ENCODE peak calls at places on chromosomes 16 and 17, in eight cellular contexts. One of them, this sample, is unnamed.
A peak's percentile ranks its signal among the peaks of the same experiment; 100 is the strongest.

GRCh38 chr16:9258423-9259051 is 167.1 kb downstream of the HAPSTR1 start:
- DNase-seq in GM23338: peak; percentile 87
- DNase-seq in posterior cingulate gyrus: peak; percentile 52
- DNase-seq in NCI-H1092: no peak
- DNase-seq in hippocampal formation: peak; percentile 70
- DNase-seq in GM19239: peak; percentile 27
- DNase-seq in WERI-Rb-1: peak; percentile 77
- DNase-seq in T-helper 1 cell: no peak
- DNase-seq in this sample: peak; percentile 9

GRCh38 chr16:10256855-10257641 is 74.8 kb upstream of the GRIN2A start:
- DNase-seq in GM23338: peak; percentile 80
- DNase-seq in posterior cingulate gyrus: peak; percentile 32
- DNase-seq in NCI-H1092: peak; percentile 4
- DNase-seq in hippocampal formation: no peak
- DNase-seq in GM19239: peak; percentile 77
- DNase-seq in WERI-Rb-1: peak; percentile 69
- DNase-seq in T-helper 1 cell: no peak
- DNase-seq in this sample: no peak

GRCh38 chr16:84331998-84332780 is 36.1 kb upstream of the ATP2C2 start:
- DNase-seq in GM23338: no peak
- DNase-seq in posterior cingulate gyrus: no peak
- DNase-seq in NCI-H1092: no peak
- DNase-seq in hippocampal formation: no peak
- DNase-seq in GM19239: no peak
- DNase-seq in WERI-Rb-1: no peak
- DNase-seq in T-helper 1 cell: no peak
- DNase-seq in this sample: no peak

GRCh38 chr17:77425791-77426641 is 285.2 kb downstream of the SEC14L1 start:
- DNase-seq in GM23338: no peak
- DNase-seq in posterior cingulate gyrus: no peak
- DNase-seq in NCI-H1092: no peak
- DNase-seq in hippocampal formation: no peak
- DNase-seq in GM19239: no peak
- DNase-seq in WERI-Rb-1: no peak
- DNase-seq in T-helper 1 cell: no peak
- DNase-seq in this sample: no peak

GRCh38 chr17:27155866-27156265 is 138.0 kb upstream of the WSB1 start:
- DNase-seq in GM23338: no peak
- DNase-seq in posterior cingulate gyrus: no peak
- DNase-seq in NCI-H1092: no peak
- DNase-seq in hippocampal formation: no peak
- DNase-seq in GM19239: no peak
- DNase-seq in WERI-Rb-1: no peak
- DNase-seq in T-helper 1 cell: no peak
- DNase-seq in this sample: no peak

GRCh38 chr16:10616744-10617640 is 36.6 kb upstream of the EMP2 start:
- DNase-seq in GM23338: peak; percentile 61
- DNase-seq in posterior cingulate gyrus: peak; percentile 18
- DNase-seq in NCI-H1092: no peak
- DNase-seq in hippocampal formation: no peak
- DNase-seq in GM19239: no peak
- DNase-seq in WERI-Rb-1: no peak
- DNase-seq in T-helper 1 cell: no peak
- DNase-seq in this sample: peak; percentile 10

GRCh38 chr17:80071116-80071980 is 30.0 kb upstream of the GAA start:
- DNase-seq in GM23338: no peak
- DNase-seq in posterior cingulate gyrus: peak; percentile 35
- DNase-seq in NCI-H1092: peak; percentile 54
- DNase-seq in hippocampal formation: peak; percentile 24
- DNase-seq in GM19239: no peak
- DNase-seq in WERI-Rb-1: no peak
- DNase-seq in T-helper 1 cell: no peak
- DNase-seq in this sample: peak; percentile 55

GRCh38 chr16:8577678-8578304 is 12.5 kb downstream of the TMEM114 start:
- DNase-seq in GM23338: no peak
- DNase-seq in posterior cingulate gyrus: no peak
- DNase-seq in NCI-H1092: no peak
- DNase-seq in hippocampal formation: no peak
- DNase-seq in GM19239: no peak
- DNase-seq in WERI-Rb-1: no peak
- DNase-seq in T-helper 1 cell: no peak
- DNase-seq in this sample: no peak

GRCh38 chr17:83084621-83085056 is 5.2 kb downstream of the METRNL start:
- DNase-seq in GM23338: no peak
- DNase-seq in posterior cingulate gyrus: no peak
- DNase-seq in NCI-H1092: no peak
- DNase-seq in hippocampal formation: no peak
- DNase-seq in GM19239: no peak
- DNase-seq in WERI-Rb-1: no peak
- DNase-seq in T-helper 1 cell: no peak
- DNase-seq in this sample: no peak

GRCh38 chr17:35372846-35373531 is 432 bp downstream of the SLFN11 start:
- DNase-seq in GM23338: peak; percentile 57
- DNase-seq in posterior cingulate gyrus: no peak
- DNase-seq in NCI-H1092: no peak
- DNase-seq in hippocampal formation: no peak
- DNase-seq in GM19239: peak; percentile 10
- DNase-seq in WERI-Rb-1: no peak
- DNase-seq in T-helper 1 cell: no peak
- DNase-seq in this sample: no peak